ENCODE peak calls at places on chromosomes 5 and 9, in five cellular contexts. Z is neuronal stem cell; E is uterus; H is sigmoid colon; B is CD8-positive, alpha-beta memory T cell. N is an unnamed sample.

GRCh38 chr5:180059326-180059725 is 12.2 kb downstream of the RNF130 start:
- DNase-seq in Z (no peak), E (no peak), H (no peak), B (no peak), N (no peak)

GRCh38 chr5:82620957-82621600 is 342.9 kb upstream of the RPS23 start:
- DNase-seq in Z (no peak), E (no peak), H (no peak), B (no peak), N (no peak)

GRCh38 chr5:142275496-142275895 is 49.3 kb downstream of the SPRY4 start:
- DNase-seq in Z (no peak), E (no peak), H (no peak), B (no peak), N (no peak)

GRCh38 chr5:59130441-59130840 is 547.6 kb downstream of the RAB3C start:
- DNase-seq in Z (no peak), E (no peak), H (no peak), B (no peak), N (no peak)

GRCh38 chr9:20984471-20984870 is 47.0 kb downstream of the HACD4 start:
- DNase-seq in Z (no peak), E (no peak), H (no peak), B (no peak), N (no peak)

GRCh38 chr9:89351584-89351983 is 33.3 kb downstream of the SECISBP2 start:
- DNase-seq in Z (no peak), E (no peak), H (no peak), B (no peak), N (no peak)

GRCh38 chr9:106920701-106921283 is 57.8 kb downstream of the ZNF462 start:
- DNase-seq in Z (peak; percentile 20), E (no peak), H (no peak), B (no peak), N (no peak)

GRCh38 chr5:138656916-138657315 is 81.7 kb upstream of the HSPA9 start:
- DNase-seq in Z (no peak), E (no peak), H (peak; percentile 35), B (no peak), N (no peak)

GRCh38 chr5:158914008-158914407 is 185.7 kb downstream of the EBF1 start:
- DNase-seq in Z (no peak), E (no peak), H (no peak), B (no peak), N (no peak)

GRCh38 chr5:112908854-112909253 is 13.2 kb downstream of the REEP5 start:
- DNase-seq in Z (no peak), E (no peak), H (no peak), B (no peak), N (no peak)

GRCh38 chr9:113602126-113603119 is 138.9 kb downstream of the RGS3 start:
- DNase-seq in Z (no peak), E (peak; percentile 90), H (peak; percentile 88), B (peak; percentile 42), N (no peak)

GRCh38 chr5:102755691-102756371 is 726 bp downstream of the PAM start:
- DNase-seq in Z (peak; percentile 11), E (peak; percentile 41), H (peak; percentile 88), B (peak; percentile 82), N (peak; percentile 54)

GRCh38 chr9:25094518-25094917 is 548.8 kb upstream of the IZUMO3 start:
- DNase-seq in Z (no peak), E (no peak), H (no peak), B (no peak), N (no peak)

GRCh38 chr9:14301582-14301981 is 12.4 kb downstream of the NFIB start:
- DNase-seq in Z (no peak), E (no peak), H (no peak), B (no peak), N (no peak)

GRCh38 chr5:172919525-172920446 is 39.4 kb upstream of the RPL26L1 start:
- DNase-seq in Z (no peak), E (peak; percentile 63), H (peak; percentile 94), B (no peak), N (no peak)

GRCh38 chr5:176545737-176546509 is 3.2 kb upstream of the CDHR2 start:
- DNase-seq in Z (no peak), E (no peak), H (no peak), B (no peak), N (no peak)

GRCh38 chr9:122370303-122370702 is 521 bp upstream of the PTGS1 start:
- DNase-seq in Z (no peak), E (no peak), H (no peak), B (no peak), N (no peak)

GRCh38 chr5:168327451-168327850 is 36.0 kb downstream of the WWC1 start:
- DNase-seq in Z (no peak), E (no peak), H (no peak), B (no peak), N (no peak)

GRCh38 chr5:134994560-134995156 is 27.0 kb downstream of the CATSPER3 start:
- DNase-seq in Z (no peak), E (no peak), H (no peak), B (no peak), N (no peak)

GRCh38 chr9:114091711-114092110 is 7.4 kb downstream of the KIF12 start:
- DNase-seq in Z (no peak), E (no peak), H (peak; percentile 58), B (no peak), N (no peak)

GRCh38 chr9:108568093-108568492 is 287.7 kb downstream of the ACTL7B start:
- DNase-seq in Z (no peak), E (no peak), H (no peak), B (no peak), N (no peak)

GRCh38 chr5:93874080-93874479 is 132.7 kb upstream of the POU5F2 start:
- DNase-seq in Z (no peak), E (no peak), H (no peak), B (no peak), N (no peak)

GRCh38 chr9:935348-935965 is 41.0 kb upstream of the DMRT3 start:
- DNase-seq in Z (no peak), E (no peak), H (no peak), B (no peak), N (no peak)

GRCh38 chr9:101220341-101220740 is 164.5 kb downstream of the BAAT start:
- DNase-seq in Z (no peak), E (no peak), H (no peak), B (no peak), N (no peak)

GRCh38 chr5:14250094-14250777 is 107.1 kb downstream of the TRIO start:
- DNase-seq in Z (peak; percentile 46), E (peak; percentile 79), H (peak; percentile 93), B (no peak), N (no peak)

GRCh38 chr5:145110826-145111225 is 724.3 kb downstream of the PRELID2 start:
- DNase-seq in Z (no peak), E (no peak), H (no peak), B (no peak), N (no peak)

GRCh38 chr5:957730-958485 is 50.7 kb upstream of the NKD2 start:
- DNase-seq in Z (no peak), E (no peak), H (no peak), B (no peak), N (no peak)

GRCh38 chr5:88761269-88761880 is 121.6 kb downstream of the MEF2C start:
- DNase-seq in Z (no peak), E (no peak), H (no peak), B (no peak), N (no peak)

GRCh38 chr5:170262061-170262764 is 29.4 kb downstream of the C5orf58 start:
- DNase-seq in Z (no peak), E (no peak), H (no peak), B (peak; percentile 79), N (peak; percentile 39)

GRCh38 chr5:179820483-179821297 is at the start of gene SQSTM1:
- DNase-seq in Z (peak; percentile 81), E (peak; percentile 89), H (peak; percentile 91), B (peak; percentile 86), N (peak; percentile 83)

GRCh38 chr5:150234606-150235547 is 45.0 kb downstream of the SLC6A7 start:
- DNase-seq in Z (no peak), E (no peak), H (no peak), B (no peak), N (no peak)

GRCh38 chr9:23790341-23791260 is 35.4 kb downstream of the ELAVL2 start:
- DNase-seq in Z (no peak), E (no peak), H (no peak), B (no peak), N (no peak)

GRCh38 chr5:133247881-133248642 is 196.2 kb downstream of the HSPA4 start:
- DNase-seq in Z (peak; percentile 46), E (no peak), H (no peak), B (no peak), N (no peak)

GRCh38 chr9:37994639-37995347 is 74.2 kb downstream of the SHB start:
- DNase-seq in Z (no peak), E (peak; percentile 45), H (peak; percentile 87), B (no peak), N (no peak)

DNA sequence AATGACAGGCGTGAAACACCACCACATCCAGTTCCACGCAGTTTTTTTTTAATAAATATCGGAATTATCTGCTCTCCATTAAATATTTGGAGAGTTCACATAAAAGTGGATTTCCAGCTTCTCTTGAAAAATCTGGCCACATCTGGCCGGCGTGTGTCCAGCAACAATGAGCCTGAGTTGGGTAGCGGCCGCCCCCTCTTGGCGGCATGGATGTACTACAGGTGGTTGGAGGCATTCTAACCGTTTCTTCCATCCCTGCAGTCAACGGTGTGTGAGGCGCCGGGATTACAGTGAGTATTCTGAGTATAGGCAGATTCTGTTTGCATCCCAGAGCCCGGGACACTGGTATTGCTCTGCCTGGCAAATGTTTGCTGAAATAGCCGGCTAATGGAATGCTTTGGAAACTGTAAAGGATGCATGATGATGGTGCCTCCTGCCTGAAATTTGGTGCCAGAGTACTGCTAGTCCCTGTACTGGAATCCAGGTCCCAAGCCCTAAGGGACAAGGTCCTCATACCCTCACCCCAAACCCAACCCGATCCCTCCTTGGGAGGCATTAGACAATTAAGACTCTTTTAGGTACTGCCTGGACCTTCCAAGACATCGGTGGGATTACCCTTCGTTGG is 13.6 kb upstream of the GM2A start:
- DNase-seq in Z (peak; percentile 65), E (peak; percentile 85), H (peak; percentile 93), B (peak; percentile 73), N (no peak)
- H3K4me1 ChIP-seq in Z (no peaks in the 10 kb centered on the region), E (peaks cover 8% of the 10 kb centered on the region), H (peaks cover 34% of the 10 kb centered on the region), B (peaks cover 17% of the 10 kb centered on the region), N (peaks cover 36% of the 10 kb centered on the region)

GRCh38 chr5:125306741-125307140 is 560.3 kb upstream of the ZNF608 start:
- DNase-seq in Z (no peak), E (no peak), H (no peak), B (no peak), N (no peak)
- H3K4me3 ChIP-seq in Z (no peak overlapping the region), E (no peak overlapping the region), H (no peak overlapping the region), B (no peak overlapping the region), N (no peak overlapping the region)

GRCh38 chr9:129990269-129991005 is 52.6 kb downstream of the FNBP1 start:
- DNase-seq in Z (no peak), E (no peak), H (no peak), B (peak; percentile 56), N (peak; percentile 60)
- H3K4me1 ChIP-seq in Z (no peaks in the 10 kb centered on the region), E (no peaks in the 10 kb centered on the region), H (peaks cover 60% of the 10 kb centered on the region), B (peaks cover 59% of the 10 kb centered on the region), N (peaks cover 82% of the 10 kb centered on the region)

GRCh38 chr5:52804359-52804758 is 16.6 kb downstream of the ITGA1 start:
- DNase-seq in Z (no peak), E (no peak), H (no peak), B (no peak), N (no peak)

GRCh38 chr5:52807037-52807436 is 19.3 kb downstream of the ITGA1 start:
- DNase-seq in Z (no peak), E (no peak), H (no peak), B (no peak), N (no peak)

GRCh38 chr5:52805614-52806013 is 17.9 kb downstream of the ITGA1 start:
- DNase-seq in Z (no peak), E (no peak), H (no peak), B (no peak), N (no peak)

GRCh38 chr5:52802272-52803011 is 14.7 kb downstream of the ITGA1 start:
- DNase-seq in Z (no peak), E (no peak), H (no peak), B (no peak), N (no peak)

GRCh38 chr5:52804978-52805377 is 17.3 kb downstream of the ITGA1 start:
- DNase-seq in Z (no peak), E (no peak), H (no peak), B (no peak), N (no peak)
- H3K4me3 ChIP-seq in Z (no peak overlapping the region), E (no peak overlapping the region), H (peak overlapping the region; percentile 1), B (no peak overlapping the region), N (no peak overlapping the region)

N was measured in CD4-positive, CD25-positive, alpha-beta regulatory T cell.